ENCODE peak calls at places on chromosomes 2 and 18, in four cellular contexts. U is mammary epithelial cell, F is choroid plexus epithelial cell, W is fibroblast of lung. D is an unnamed sample.

GRCh38 chr2:121501070-121501469 is 29.6 kb upstream of the RNU4ATAC start:
- DNase-seq in U (peak), W (peak), F (peak), D (peak)

GRCh38 chr2:149858916-149859634 is 271.5 kb upstream of the MMADHC start:
- DNase-seq in U (no peak), W (peak), F (peak), D (peak)

GRCh38 chr18:70288851-70289328 is at the start of gene SOCS6:
- DNase-seq in W (peak), U (peak), F (peak), D (peak)

GRCh38 chr2:112674229-112674628 is 28.5 kb downstream of the SLC20A1 start:
- DNase-seq in F (peak), W (peak), U (no peak), D (no peak)

GRCh38 chr2:8510519-8510918 is 171.3 kb upstream of the ID2 start:
- DNase-seq in F (no peak), W (no peak), U (no peak), D (no peak)

GRCh38 chr18:26487437-26487836 is 60.9 kb downstream of the KCTD1 start:
- DNase-seq in U (peak), F (peak), W (no peak), D (peak)

GRCh38 chr2:241617431-241618154 is 19.4 kb downstream of the THAP4 start:
- DNase-seq in F (peak), U (no peak), W (no peak), D (peak)

GRCh38 chr2:85071096-85071495 is 62.1 kb upstream of the TCF7L1 start:
- DNase-seq in U (peak), W (no peak), F (no peak), D (no peak)

GRCh38 chr2:69798466-69798908 is 31.0 kb upstream of the GMCL1 start:
- DNase-seq in U (peak), F (peak), W (peak), D (peak)

GRCh38 chr2:12507295-12507694 is 209.4 kb upstream of the TRIB2 start:
- DNase-seq in U (peak), W (peak), F (peak), D (peak)

GRCh38 chr2:207489251-207489650 is 40.5 kb upstream of the CREB1 start:
- DNase-seq in F (no peak), W (no peak), U (no peak), D (no peak)

GRCh38 chr18:9136315-9137141 is at the start of gene ANKRD12:
- DNase-seq in F (peak), W (peak), U (peak), D (peak)

GRCh38 chr2:126378176-126378575 is 277.8 kb upstream of the GYPC start:
- DNase-seq in U (no peak), W (no peak), F (no peak), D (no peak)

GRCh38 chr2:23659328-23659727 is 267.6 kb downstream of the ATAD2B start:
- DNase-seq in U (no peak), F (no peak), W (no peak), D (no peak)

GRCh38 chr2:130744287-130745117 is 10.8 kb upstream of the AMER3 start:
- DNase-seq in U (no peak), W (no peak), F (no peak), D (no peak)

GRCh38 chr2:170696006-170696405 is 19.1 kb upstream of the SP5 start:
- DNase-seq in F (no peak), W (no peak), U (no peak), D (no peak)

GRCh38 chr2:232525796-232526195 is at the start of gene CHRND:
- DNase-seq in F (no peak), U (no peak), W (no peak), D (no peak)

GRCh38 chr2:96207073-96207777 is 1.4 kb downstream of the STARD7 start:
- DNase-seq in W (no peak), U (peak), F (no peak), D (peak)

GRCh38 chr2:63300835-63301234 is 250.2 kb downstream of the OTX1 start:
- DNase-seq in W (no peak), U (no peak), F (no peak), D (no peak)

GRCh38 chr2:148582679-148583511 is 61.7 kb upstream of the EPC2 start:
- DNase-seq in W (no peak), F (no peak), U (no peak), D (peak)

GRCh38 chr18:55731594-55732042 is 143.6 kb upstream of the TCF4 start:
- DNase-seq in F (peak), W (no peak), U (peak), D (peak)

GRCh38 chr2:126913881-126914495 is 15.3 kb downstream of the TEX51 start:
- DNase-seq in F (no peak), U (no peak), W (no peak), D (no peak)

GRCh38 chr2:136032817-136033216 is 47.4 kb upstream of the DARS1 start:
- DNase-seq in F (no peak), U (no peak), W (no peak), D (no peak)

GRCh38 chr2:109285244-109285651 is 156.2 kb downstream of the SH3RF3 start:
- DNase-seq in U (no peak), F (peak), W (peak), D (no peak)

GRCh38 chr2:30714811-30715709 is 92.2 kb downstream of the CAPN13 start:
- DNase-seq in F (no peak), U (no peak), W (no peak), D (no peak)

GRCh38 chr2:128362889-128363228 is 44.2 kb upstream of the HS6ST1 start:
- DNase-seq in U (no peak), F (peak), W (peak), D (no peak)

GRCh38 chr18:8091042-8091441 is 518.2 kb upstream of the RAB12 start:
- DNase-seq in W (peak), U (no peak), F (peak), D (no peak)

GRCh38 chr2:201448701-201449100 is 2.6 kb downstream of the TRAK2 start:
- DNase-seq in W (no peak), F (no peak), U (peak), D (peak)

GRCh38 chr2:30217644-30218361 is 13.5 kb upstream of the LBH start:
- DNase-seq in F (no peak), U (peak), W (no peak), D (peak)

GRCh38 chr2:241666627-241667400 is 19.8 kb downstream of the DTYMK start:
- DNase-seq in W (no peak), F (peak), U (no peak), D (no peak)

GRCh38 chr2:172172513-172173217 is 70.0 kb upstream of the DLX2 start:
- DNase-seq in W (peak), U (peak), F (peak), D (peak)

DNA sequence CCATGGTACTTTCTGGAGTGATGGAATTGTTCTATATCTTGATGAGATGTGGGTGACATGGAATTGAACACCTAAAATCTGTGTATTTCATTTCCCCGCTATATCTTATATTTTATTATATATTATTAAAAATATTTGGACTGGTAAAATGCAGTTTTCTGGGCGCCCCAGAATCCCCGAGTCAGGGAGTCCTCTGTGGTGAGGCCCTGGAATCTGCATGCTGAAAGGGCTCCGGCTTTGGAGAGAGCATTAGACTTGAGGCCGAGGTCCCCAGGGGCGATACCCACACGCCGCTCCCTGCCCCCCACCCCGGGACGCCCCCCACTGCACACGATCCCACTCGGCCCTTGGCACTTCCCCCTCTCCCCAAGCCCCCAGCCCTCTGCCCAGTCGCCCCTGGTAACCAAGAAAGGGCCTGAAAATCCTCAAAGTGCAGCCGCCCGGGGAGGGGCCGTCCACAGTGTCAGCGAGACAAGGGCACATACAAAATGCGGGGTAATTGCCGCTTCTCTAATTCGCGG is 126.0 kb downstream of the ZFP36L2 start:
- DNase-seq in F (no peak), W (no peak), U (no peak), D (no peak)
- H3K4me3 ChIP-seq in F (no peak), W (no peak), U (no peak), D (no peak)

GRCh38 chr2:3661149-3661660 is 3.2 kb downstream of the ALLC start:
- DNase-seq in U (no peak), F (no peak), W (no peak), D (no peak)

GRCh38 chr2:3659447-3660432 is 1.7 kb downstream of the ALLC start:
- DNase-seq in F (peak), W (peak), U (no peak), D (no peak)

GRCh38 chr2:3664925-3665324 is 6.9 kb downstream of the ALLC start:
- DNase-seq in F (no peak), W (no peak), U (no peak), D (peak)

GRCh38 chr2:3664118-3664517 is 6.1 kb downstream of the ALLC start:
- DNase-seq in F (no peak), W (no peak), U (no peak), D (no peak)

GRCh38 chr2:3662239-3662638 is 4.2 kb downstream of the ALLC start:
- DNase-seq in F (no peak), U (no peak), W (no peak), D (no peak)
- TF ChIP-seq CTCF in F (peak), U (peak), W (peak), D (no peak)

DNA sequence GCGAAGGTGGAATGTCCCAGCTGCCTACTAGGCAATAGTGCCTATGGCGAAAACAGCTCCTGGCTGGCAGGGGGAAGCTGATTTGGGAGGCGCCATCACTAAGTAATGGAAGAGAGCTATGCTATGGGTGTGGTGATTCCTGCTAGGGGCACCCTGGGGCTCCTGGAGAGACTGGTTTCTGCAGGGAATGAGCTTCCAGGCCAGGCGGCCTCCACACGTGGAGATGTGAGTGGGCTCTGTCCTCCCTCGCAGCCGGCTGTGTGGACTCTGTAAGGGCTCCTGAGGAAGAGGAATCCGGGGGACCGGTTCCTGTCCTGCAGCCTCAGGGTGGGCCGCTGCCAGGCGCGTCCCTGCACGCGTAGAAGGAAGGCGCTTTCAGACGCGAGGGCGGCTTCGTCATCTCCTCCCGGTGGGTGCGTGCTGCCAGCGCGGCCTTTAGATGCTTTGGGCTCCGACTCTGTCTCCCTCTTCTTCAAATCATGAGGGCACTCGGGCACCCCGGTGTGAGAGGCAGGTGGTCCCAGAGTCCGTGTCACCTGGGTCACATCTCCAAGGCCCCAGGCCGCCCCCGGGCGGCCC is 55.5 kb upstream of the ANKRD62 start:
- DNase-seq in U (no peak), W (no peak), F (no peak), D (peak)
- H3K4me3 ChIP-seq in U (peak), W (no peak), F (peak), D (peak)

DNA sequence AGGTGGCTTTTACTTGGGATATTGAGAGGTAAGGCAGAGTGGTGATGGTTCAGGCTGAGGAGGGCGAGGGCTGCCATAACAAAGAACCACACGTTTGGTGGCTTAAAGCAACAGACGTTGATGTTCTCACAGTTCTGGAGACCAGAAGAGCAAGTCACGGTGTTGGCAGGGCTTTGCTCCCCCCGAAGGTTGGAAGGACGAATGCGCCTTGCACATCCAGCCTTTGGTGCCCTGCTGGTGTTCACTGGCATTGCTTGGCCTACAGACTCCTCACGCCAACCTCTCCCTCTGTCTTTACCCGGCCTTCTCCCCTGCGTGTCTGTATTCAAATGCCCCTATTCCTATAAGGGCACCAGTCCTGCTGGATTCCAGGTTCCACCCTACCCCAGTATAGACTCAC is 125.4 kb downstream of the TPO start:
- DNase-seq in U (no peak), W (peak), F (peak), D (peak)
- TF ChIP-seq CTCF in U (peak), W (peak), F (peak), D (peak)

GRCh38 chr2:64606495-64607363 is 47.0 kb downstream of the SERTAD2 start:
- DNase-seq in U (peak), W (peak), F (peak), D (peak)
- H3K4me3 ChIP-seq in U (no peak), W (no peak), F (no peak), D (no peak)

GRCh38 chr2:74396149-74396548 is 16.0 kb upstream of the DCTN1 start:
- DNase-seq in U (no peak), W (no peak), F (no peak), D (no peak)

GRCh38 chr2:74401891-74402290 is 19.5 kb downstream of the C2orf81 start:
- DNase-seq in U (no peak), W (no peak), F (no peak), D (no peak)

DNA sequence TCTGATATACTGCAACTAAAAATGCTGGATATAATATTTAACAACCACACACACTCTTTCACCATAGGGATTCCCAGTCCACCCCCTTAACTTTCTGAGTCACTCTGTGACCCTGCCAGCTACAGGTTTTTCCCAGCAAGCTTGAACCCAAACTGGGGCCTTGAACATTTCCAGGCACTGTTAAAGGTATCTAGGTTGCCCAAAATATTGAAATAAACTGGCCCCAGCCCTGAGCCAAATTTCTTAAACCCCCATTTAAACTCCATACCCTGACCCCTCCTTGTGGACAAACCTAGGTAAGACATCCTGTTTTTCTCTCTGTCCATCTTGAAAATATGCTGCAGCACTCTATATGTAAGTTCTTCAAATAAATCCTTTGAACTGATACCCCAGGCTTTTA is 19.7 kb upstream of the DCTN1 start:
- DNase-seq in F (peak), U (peak), W (peak), D (peak)
- TF ChIP-seq CTCF in F (peak), U (peak), W (peak), D (peak)

DNA sequence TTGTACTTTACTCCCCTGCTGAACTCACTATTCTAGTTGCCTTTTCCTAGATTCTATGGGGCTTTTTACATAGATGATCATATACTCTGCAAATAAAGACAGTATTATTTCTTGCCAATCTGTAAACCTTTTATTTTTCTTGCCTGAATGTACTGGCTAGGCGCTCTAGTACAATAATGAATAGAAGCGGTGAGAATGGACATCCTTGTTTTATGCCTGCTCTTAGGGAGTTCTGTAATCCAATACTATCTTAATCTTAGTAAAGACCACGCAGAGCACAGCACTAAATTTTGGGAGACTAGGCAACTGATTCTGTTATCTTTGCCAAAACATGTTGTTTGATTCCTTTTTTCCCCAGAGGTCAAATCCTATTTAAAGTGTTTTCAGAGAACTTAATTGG is 7.0 kb downstream of the KRCC1 start:
- DNase-seq in W (no peak), F (no peak), U (no peak), D (no peak)
- H3K4me3 ChIP-seq in W (no peak), F (no peak), U (no peak), D (no peak)